ENCODE peak calls at places on chromosome 15, in eight cellular contexts. One of them, this sample, is unnamed.

GRCh38 chr15:66566963-66567531 is 1.2 kb upstream of the LCTL start:
- DNase-seq in cardiac fibroblast: peak
- DNase-seq in dorsolateral prefrontal cortex: no peak
- DNase-seq in PC-9: peak
- DNase-seq in HFF-Myc: peak
- DNase-seq in endodermal cell: peak
- DNase-seq in fibroblast of the aortic adventitia: peak
- DNase-seq in stomach: peak
- DNase-seq in this sample: peak

GRCh38 chr15:63352808-63353207 is 28.8 kb downstream of the CA12 start:
- DNase-seq in dorsolateral prefrontal cortex: no peak
- DNase-seq in HFF-Myc: no peak
- DNase-seq in PC-9: no peak
- DNase-seq in cardiac fibroblast: no peak
- DNase-seq in endodermal cell: no peak
- DNase-seq in fibroblast of the aortic adventitia: no peak
- DNase-seq in stomach: no peak
- DNase-seq in this sample: no peak

GRCh38 chr15:29682361-29682760 is 139.9 kb downstream of the TJP1 start:
- DNase-seq in fibroblast of the aortic adventitia: no peak
- DNase-seq in dorsolateral prefrontal cortex: no peak
- DNase-seq in stomach: no peak
- DNase-seq in PC-9: no peak
- DNase-seq in cardiac fibroblast: no peak
- DNase-seq in HFF-Myc: no peak
- DNase-seq in endodermal cell: no peak
- DNase-seq in this sample: no peak

GRCh38 chr15:77650285-77650684 is 17.6 kb upstream of the LINGO1 start:
- DNase-seq in fibroblast of the aortic adventitia: no peak
- DNase-seq in PC-9: no peak
- DNase-seq in endodermal cell: peak
- DNase-seq in stomach: no peak
- DNase-seq in dorsolateral prefrontal cortex: no peak
- DNase-seq in cardiac fibroblast: peak
- DNase-seq in HFF-Myc: no peak
- DNase-seq in this sample: no peak

GRCh38 chr15:89444855-89445254 is 51.5 kb downstream of the RHCG start:
- DNase-seq in HFF-Myc: no peak
- DNase-seq in endodermal cell: peak
- DNase-seq in cardiac fibroblast: no peak
- DNase-seq in fibroblast of the aortic adventitia: no peak
- DNase-seq in dorsolateral prefrontal cortex: no peak
- DNase-seq in stomach: no peak
- DNase-seq in PC-9: no peak
- DNase-seq in this sample: no peak

GRCh38 chr15:60612400-60613048 is 133.6 kb upstream of the ICE2 start:
- DNase-seq in stomach: no peak
- DNase-seq in cardiac fibroblast: no peak
- DNase-seq in HFF-Myc: no peak
- DNase-seq in fibroblast of the aortic adventitia: peak
- DNase-seq in PC-9: no peak
- DNase-seq in dorsolateral prefrontal cortex: no peak
- DNase-seq in endodermal cell: no peak
- DNase-seq in this sample: no peak

GRCh38 chr15:91223902-91224301 is 123.8 kb downstream of the SV2B start:
- DNase-seq in fibroblast of the aortic adventitia: no peak
- DNase-seq in endodermal cell: no peak
- DNase-seq in dorsolateral prefrontal cortex: no peak
- DNase-seq in cardiac fibroblast: no peak
- DNase-seq in HFF-Myc: no peak
- DNase-seq in PC-9: no peak
- DNase-seq in stomach: no peak
- DNase-seq in this sample: no peak

GRCh38 chr15:74489518-74490338 is 28.8 kb upstream of the UBL7 start:
- DNase-seq in stomach: peak
- DNase-seq in fibroblast of the aortic adventitia: peak
- DNase-seq in dorsolateral prefrontal cortex: peak
- DNase-seq in endodermal cell: peak
- DNase-seq in HFF-Myc: peak
- DNase-seq in cardiac fibroblast: peak
- DNase-seq in PC-9: peak
- DNase-seq in this sample: no peak

GRCh38 chr15:59380902-59381610 is 8.4 kb upstream of the MYO1E start:
- DNase-seq in HFF-Myc: no peak
- DNase-seq in PC-9: peak
- DNase-seq in cardiac fibroblast: no peak
- DNase-seq in stomach: no peak
- DNase-seq in fibroblast of the aortic adventitia: no peak
- DNase-seq in dorsolateral prefrontal cortex: no peak
- DNase-seq in endodermal cell: no peak
- DNase-seq in this sample: no peak

GRCh38 chr15:86502313-86502712 is 422.6 kb downstream of the AGBL1 start:
- DNase-seq in stomach: no peak
- DNase-seq in cardiac fibroblast: no peak
- DNase-seq in fibroblast of the aortic adventitia: no peak
- DNase-seq in PC-9: no peak
- DNase-seq in endodermal cell: no peak
- DNase-seq in HFF-Myc: no peak
- DNase-seq in dorsolateral prefrontal cortex: no peak
- DNase-seq in this sample: no peak

GRCh38 chr15:94033683-94034020 is 197.7 kb upstream of the MCTP2 start:
- DNase-seq in dorsolateral prefrontal cortex: no peak
- DNase-seq in stomach: no peak
- DNase-seq in endodermal cell: no peak
- DNase-seq in cardiac fibroblast: no peak
- DNase-seq in fibroblast of the aortic adventitia: no peak
- DNase-seq in HFF-Myc: no peak
- DNase-seq in PC-9: no peak
- DNase-seq in this sample: no peak

GRCh38 chr15:59299919-59300617 is 72.6 kb downstream of the MYO1E start:
- DNase-seq in fibroblast of the aortic adventitia: peak
- DNase-seq in endodermal cell: peak
- DNase-seq in dorsolateral prefrontal cortex: no peak
- DNase-seq in PC-9: peak
- DNase-seq in HFF-Myc: peak
- DNase-seq in cardiac fibroblast: peak
- DNase-seq in stomach: peak
- DNase-seq in this sample: peak

GRCh38 chr15:77083381-77084160 is 12.7 kb upstream of the TSPAN3 start:
- DNase-seq in cardiac fibroblast: peak
- DNase-seq in PC-9: peak
- DNase-seq in HFF-Myc: no peak
- DNase-seq in fibroblast of the aortic adventitia: peak
- DNase-seq in stomach: peak
- DNase-seq in endodermal cell: peak
- DNase-seq in dorsolateral prefrontal cortex: peak
- DNase-seq in this sample: no peak

GRCh38 chr15:64844576-64845140 is 2.9 kb downstream of the PLEKHO2 start:
- DNase-seq in stomach: no peak
- DNase-seq in dorsolateral prefrontal cortex: no peak
- DNase-seq in endodermal cell: peak
- DNase-seq in cardiac fibroblast: no peak
- DNase-seq in PC-9: no peak
- DNase-seq in fibroblast of the aortic adventitia: no peak
- DNase-seq in HFF-Myc: no peak
- DNase-seq in this sample: no peak

GRCh38 chr15:64846246-64846645 is 4.5 kb downstream of the PLEKHO2 start:
- DNase-seq in fibroblast of the aortic adventitia: no peak
- DNase-seq in stomach: no peak
- DNase-seq in cardiac fibroblast: no peak
- DNase-seq in endodermal cell: no peak
- DNase-seq in PC-9: no peak
- DNase-seq in HFF-Myc: no peak
- DNase-seq in dorsolateral prefrontal cortex: no peak
- DNase-seq in this sample: no peak

GRCh38 chr15:64847016-64847415 is 5.3 kb downstream of the PLEKHO2 start:
- DNase-seq in endodermal cell: no peak
- DNase-seq in stomach: no peak
- DNase-seq in PC-9: no peak
- DNase-seq in dorsolateral prefrontal cortex: no peak
- DNase-seq in cardiac fibroblast: no peak
- DNase-seq in fibroblast of the aortic adventitia: no peak
- DNase-seq in HFF-Myc: no peak
- DNase-seq in this sample: no peak

GRCh38 chr15:64845183-64845611 is 3.5 kb downstream of the PLEKHO2 start:
- DNase-seq in PC-9: no peak
- DNase-seq in fibroblast of the aortic adventitia: peak
- DNase-seq in cardiac fibroblast: peak
- DNase-seq in HFF-Myc: no peak
- DNase-seq in stomach: no peak
- DNase-seq in endodermal cell: no peak
- DNase-seq in dorsolateral prefrontal cortex: no peak
- DNase-seq in this sample: no peak

DNA sequence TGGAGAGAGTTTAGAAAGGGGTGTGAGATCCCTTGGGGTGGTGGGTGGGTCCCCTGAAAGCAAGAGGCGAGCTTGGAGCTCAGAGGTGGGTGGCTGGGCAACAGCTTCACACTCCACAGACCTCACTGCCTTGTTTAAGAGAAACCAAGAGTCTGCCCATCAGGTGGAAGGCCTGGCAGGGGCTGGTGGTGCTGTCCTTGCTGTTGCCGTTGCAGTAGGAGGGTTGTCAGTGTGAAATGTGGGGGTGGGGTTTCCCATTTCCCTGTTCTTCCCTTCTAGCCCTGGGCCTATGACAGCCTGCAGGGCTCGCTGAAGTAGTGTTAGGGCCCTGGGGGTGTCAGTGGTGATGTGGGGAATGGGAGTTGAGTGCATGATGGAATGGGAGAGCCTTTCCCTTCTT is 4.1 kb downstream of the PLEKHO2 start:
- DNase-seq in stomach: no peak
- DNase-seq in dorsolateral prefrontal cortex: no peak
- DNase-seq in HFF-Myc: no peak
- DNase-seq in cardiac fibroblast: no peak
- DNase-seq in endodermal cell: peak
- DNase-seq in fibroblast of the aortic adventitia: no peak
- DNase-seq in PC-9: no peak
- DNase-seq in this sample: no peak
- H3K4me3 ChIP-seq in stomach: peak
- H3K4me3 ChIP-seq in dorsolateral prefrontal cortex: no peak
- H3K4me3 ChIP-seq in HFF-Myc: no peak
- H3K4me3 ChIP-seq in cardiac fibroblast: no peak
- H3K4me3 ChIP-seq in endodermal cell: no peak
- H3K4me3 ChIP-seq in fibroblast of the aortic adventitia: peak
- H3K4me3 ChIP-seq in PC-9: no peak
- H3K4me3 ChIP-seq in this sample: no peak

GRCh38 chr15:99741835-99742234 is 8.6 kb upstream of the LYSMD4 start:
- DNase-seq in HFF-Myc: no peak
- DNase-seq in endodermal cell: no peak
- DNase-seq in fibroblast of the aortic adventitia: no peak
- DNase-seq in dorsolateral prefrontal cortex: no peak
- DNase-seq in stomach: no peak
- DNase-seq in cardiac fibroblast: no peak
- DNase-seq in PC-9: no peak
- DNase-seq in this sample: no peak

GRCh38 chr15:99738047-99738847 is 5.0 kb upstream of the LYSMD4 start:
- DNase-seq in cardiac fibroblast: no peak
- DNase-seq in PC-9: no peak
- DNase-seq in fibroblast of the aortic adventitia: no peak
- DNase-seq in HFF-Myc: no peak
- DNase-seq in stomach: no peak
- DNase-seq in dorsolateral prefrontal cortex: no peak
- DNase-seq in endodermal cell: no peak
- DNase-seq in this sample: no peak

GRCh38 chr15:99745687-99746086 is 12.4 kb upstream of the LYSMD4 start:
- DNase-seq in stomach: no peak
- DNase-seq in fibroblast of the aortic adventitia: no peak
- DNase-seq in PC-9: no peak
- DNase-seq in HFF-Myc: no peak
- DNase-seq in cardiac fibroblast: no peak
- DNase-seq in endodermal cell: no peak
- DNase-seq in dorsolateral prefrontal cortex: no peak
- DNase-seq in this sample: no peak

GRCh38 chr15:99749386-99749785 is 16.1 kb upstream of the LYSMD4 start:
- DNase-seq in fibroblast of the aortic adventitia: peak
- DNase-seq in HFF-Myc: no peak
- DNase-seq in PC-9: no peak
- DNase-seq in stomach: no peak
- DNase-seq in cardiac fibroblast: no peak
- DNase-seq in dorsolateral prefrontal cortex: no peak
- DNase-seq in endodermal cell: no peak
- DNase-seq in this sample: no peak

GRCh38 chr15:99744142-99744541 is 10.9 kb upstream of the LYSMD4 start:
- DNase-seq in stomach: no peak
- DNase-seq in dorsolateral prefrontal cortex: no peak
- DNase-seq in cardiac fibroblast: no peak
- DNase-seq in endodermal cell: peak
- DNase-seq in fibroblast of the aortic adventitia: no peak
- DNase-seq in PC-9: no peak
- DNase-seq in HFF-Myc: no peak
- DNase-seq in this sample: no peak
- TF ChIP-seq CTCF in stomach: no peak
- TF ChIP-seq CTCF in dorsolateral prefrontal cortex: no peak
- TF ChIP-seq CTCF in cardiac fibroblast: no peak
- TF ChIP-seq CTCF in endodermal cell: peak
- TF ChIP-seq CTCF in fibroblast of the aortic adventitia: no peak
- TF ChIP-seq CTCF in PC-9: no peak
- TF ChIP-seq CTCF in HFF-Myc: no peak
- TF ChIP-seq CTCF in this sample: no peak

DNA sequence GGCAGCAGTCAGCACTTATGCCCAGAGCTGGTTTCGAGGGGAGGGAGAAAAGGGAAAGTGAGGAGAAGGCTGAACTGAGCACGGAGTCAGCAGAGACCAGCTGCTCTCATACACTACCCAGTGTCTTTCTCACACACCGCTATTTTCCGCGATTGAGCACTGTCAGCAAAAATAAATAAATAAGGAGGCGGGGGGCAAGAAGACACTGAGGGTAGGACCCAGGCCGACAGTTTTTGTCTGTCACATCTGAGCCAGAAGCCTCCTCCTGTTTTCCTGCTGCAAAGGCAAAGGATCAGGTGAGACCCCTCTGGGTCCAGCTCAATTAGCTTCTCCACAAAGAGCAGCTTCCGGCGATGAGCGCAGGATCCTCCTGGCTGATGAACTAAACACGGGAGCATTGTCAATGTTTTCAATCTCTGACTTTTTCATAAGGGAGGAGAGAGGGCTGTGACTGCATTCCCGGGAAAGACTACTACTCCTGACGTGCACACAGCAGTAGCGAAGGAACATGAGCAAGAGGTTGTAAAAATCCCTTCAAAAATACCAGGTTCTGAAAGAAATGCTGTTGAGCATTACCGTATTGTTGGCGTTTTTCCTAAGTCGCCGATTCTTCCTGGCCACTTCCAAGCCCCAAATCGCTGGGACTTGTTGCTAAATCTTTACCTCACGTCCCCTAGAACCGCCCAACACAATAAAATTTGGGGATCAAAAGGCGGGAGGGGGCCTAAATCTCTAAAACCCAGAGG is 1.2 kb downstream of the FRMD5 start:
- DNase-seq in stomach: no peak
- DNase-seq in endodermal cell: peak
- DNase-seq in dorsolateral prefrontal cortex: no peak
- DNase-seq in fibroblast of the aortic adventitia: peak
- DNase-seq in cardiac fibroblast: peak
- DNase-seq in PC-9: peak
- DNase-seq in HFF-Myc: no peak
- DNase-seq in this sample: no peak
- H3K4me3 ChIP-seq in stomach: peak
- H3K4me3 ChIP-seq in endodermal cell: peak
- H3K4me3 ChIP-seq in dorsolateral prefrontal cortex: peak
- H3K4me3 ChIP-seq in fibroblast of the aortic adventitia: peak
- H3K4me3 ChIP-seq in cardiac fibroblast: peak
- H3K4me3 ChIP-seq in PC-9: peak
- H3K4me3 ChIP-seq in HFF-Myc: peak
- H3K4me3 ChIP-seq in this sample: peak

GRCh38 chr15:79969175-79969574 is 1.8 kb downstream of the BCL2A1 start:
- DNase-seq in cardiac fibroblast: no peak
- DNase-seq in stomach: no peak
- DNase-seq in endodermal cell: no peak
- DNase-seq in HFF-Myc: no peak
- DNase-seq in dorsolateral prefrontal cortex: no peak
- DNase-seq in PC-9: no peak
- DNase-seq in fibroblast of the aortic adventitia: no peak
- DNase-seq in this sample: no peak
- TF ChIP-seq CTCF in cardiac fibroblast: no peak
- TF ChIP-seq CTCF in stomach: no peak
- TF ChIP-seq CTCF in endodermal cell: no peak
- TF ChIP-seq CTCF in HFF-Myc: no peak
- TF ChIP-seq CTCF in dorsolateral prefrontal cortex: no peak
- TF ChIP-seq CTCF in PC-9: no peak
- TF ChIP-seq CTCF in fibroblast of the aortic adventitia: no peak
- TF ChIP-seq CTCF in this sample: no peak

This sample was measured in astrocyte of the cerebellum.